ENCODE peak calls at places on chromosomes 11 and 22, in ten cellular contexts. Q is brain microvascular endothelial cell, H is naive B cell, R is dorsolateral prefrontal cortex, W is transverse colon, I is cardiac fibroblast, C is fibroblast of villous mesenchyme, P is thoracic aorta, J is endothelial cell, U is WTC11. Z is an unnamed sample.

GRCh38 chr11:118918128-118918685 is 7.5 kb downstream of the BCL9L start:
- DNase-seq in J (no peak), U (peak; percentile 60), H (no peak), P (no peak), W (peak; percentile 92), R (no peak), C (peak; percentile 96), I (peak; percentile 92), Q (peak; percentile 94), Z (peak; percentile 89)

GRCh38 chr11:64052436-64052835 is 16.7 kb downstream of the FLRT1 start:
- DNase-seq in C (no peak), U (no peak), I (no peak), P (no peak), W (no peak), R (no peak), H (no peak), J (no peak), Q (no peak), Z (no peak)

GRCh38 chr11:85307381-85307780 is 319.8 kb downstream of the DLG2 start:
- DNase-seq in W (no peak), C (no peak), I (no peak), U (no peak), P (no peak), R (no peak), J (no peak), Q (no peak), H (no peak), Z (peak; percentile 70)

GRCh38 chr11:101741479-101742175 is 157.8 kb upstream of the TRPC6 start:
- DNase-seq in J (no peak), H (no peak), P (no peak), Q (no peak), W (no peak), C (no peak), I (no peak), R (no peak), U (no peak), Z (no peak)

GRCh38 chr11:2537010-2537695 is 92.3 kb downstream of the KCNQ1 start:
- DNase-seq in H (no peak), J (no peak), R (no peak), C (no peak), W (no peak), P (no peak), Q (no peak), I (no peak), U (no peak), Z (no peak)

GRCh38 chr22:36736701-36737320 is 33.3 kb upstream of the CACNG2 start:
- DNase-seq in R (no peak), U (no peak), J (no peak), Q (no peak), I (no peak), W (no peak), C (no peak), H (no peak), P (no peak), Z (no peak)

GRCh38 chr11:134676516-134677287 is 264.7 kb upstream of the B3GAT1 start:
- DNase-seq in J (no peak), R (no peak), C (no peak), U (no peak), P (no peak), W (no peak), Q (no peak), I (no peak), H (no peak), Z (no peak)

GRCh38 chr11:56197367-56197766 is 20.9 kb downstream of the OR5J2 start:
- DNase-seq in I (no peak), J (no peak), W (no peak), P (no peak), R (no peak), Q (no peak), U (no peak), C (no peak), H (no peak), Z (no peak)

GRCh38 chr11:104700609-104701008 is 197.7 kb downstream of the CASP12 start:
- DNase-seq in H (no peak), U (no peak), R (no peak), Q (peak; percentile 62), W (no peak), C (peak; percentile 51), J (no peak), I (peak; percentile 57), P (no peak), Z (peak; percentile 13)

GRCh38 chr11:111452817-111453607 is 59.2 kb downstream of the BTG4 start:
- DNase-seq in W (no peak), C (no peak), U (no peak), I (no peak), P (no peak), R (no peak), H (no peak), J (no peak), Q (no peak), Z (no peak)

GRCh38 chr11:8775341-8776133 is 92.9 kb downstream of the RPL27A start:
- DNase-seq in H (no peak), J (no peak), P (no peak), C (no peak), I (no peak), W (no peak), Q (no peak), R (no peak), U (no peak), Z (peak; percentile 34)

GRCh38 chr11:118241191-118242098 is 10.7 kb downstream of the MPZL3 start:
- DNase-seq in U (no peak), I (peak; percentile 54), C (no peak), J (peak; percentile 38), Q (no peak), R (no peak), H (no peak), W (peak; percentile 43), P (no peak), Z (peak; percentile 66)

GRCh38 chr11:44976576-44976975 is 25.9 kb upstream of the TP53I11 start:
- DNase-seq in J (no peak), U (no peak), H (no peak), Q (no peak), P (no peak), W (peak; percentile 30), R (no peak), C (no peak), I (no peak), Z (no peak)

GRCh38 chr22:32378703-32379272 is 21.1 kb downstream of the RFPL3 start:
- DNase-seq in C (peak; percentile 24), U (peak; percentile 82), R (peak; percentile 68), W (peak; percentile 22), Q (peak; percentile 29), H (no peak), I (peak; percentile 41), P (no peak), J (peak; percentile 80), Z (peak; percentile 61)

GRCh38 chr11:134333312-134333711 is 1.5 kb downstream of the GLB1L2 start:
- DNase-seq in R (no peak), P (no peak), U (no peak), Q (no peak), C (no peak), W (no peak), J (no peak), I (no peak), H (no peak), Z (no peak)

GRCh38 chr11:126197277-126197939 is 14.0 kb downstream of the RPUSD4 start:
- DNase-seq in H (no peak), Q (peak; percentile 32), I (peak; percentile 55), C (peak; percentile 61), U (no peak), P (no peak), W (no peak), J (no peak), R (no peak), Z (no peak)

GRCh38 chr11:95592455-95592854 is 197.1 kb downstream of the FAM76B start:
- DNase-seq in Q (no peak), C (no peak), R (peak; percentile 28), H (no peak), J (no peak), U (peak; percentile 44), I (no peak), P (no peak), W (no peak), Z (no peak)

GRCh38 chr22:47355776-47356432 is 593.5 kb downstream of the TBC1D22A start:
- DNase-seq in C (no peak), I (no peak), W (no peak), P (no peak), Q (no peak), U (no peak), J (no peak), H (no peak), R (no peak), Z (no peak)

GRCh38 chr22:22999473-22999872 is 70.8 kb upstream of the GNAZ start:
- DNase-seq in P (no peak), H (no peak), I (peak; percentile 10), W (no peak), C (no peak), R (no peak), J (no peak), U (no peak), Q (no peak), Z (peak; percentile 10)

GRCh38 chr11:120078397-120078796 is 59.5 kb downstream of the TRIM29 start:
- DNase-seq in C (no peak), H (no peak), Q (no peak), J (no peak), W (no peak), P (no peak), U (no peak), I (no peak), R (no peak), Z (no peak)

GRCh38 chr22:22818861-22819855 is 68.5 kb upstream of the IGLL5 start:
- DNase-seq in P (no peak), R (no peak), H (no peak), J (no peak), I (no peak), W (peak; percentile 37), U (no peak), C (no peak), Q (no peak), Z (no peak)

GRCh38 chr11:126152586-126152985 is 58.9 kb downstream of the RPUSD4 start:
- DNase-seq in J (no peak), I (no peak), U (no peak), R (no peak), C (peak; percentile 48), Q (no peak), H (no peak), W (no peak), P (no peak), Z (no peak)

GRCh38 chr11:92765965-92766371 is 203.5 kb upstream of the MTNR1B start:
- DNase-seq in J (peak; percentile 76), H (no peak), U (peak; percentile 54), I (peak; percentile 9), P (no peak), W (no peak), C (peak; percentile 2), Q (peak; percentile 35), R (peak; percentile 35), Z (peak; percentile 49)

GRCh38 chr11:11578542-11578941 is 43.3 kb downstream of the GALNT18 start:
- DNase-seq in U (no peak), R (no peak), H (no peak), W (no peak), J (no peak), C (no peak), Q (no peak), I (no peak), P (no peak), Z (no peak)

GRCh38 chr22:42919199-42919598 is 62.1 kb upstream of the ARFGAP3 start:
- DNase-seq in R (no peak), P (no peak), J (no peak), W (no peak), I (peak; percentile 30), U (no peak), C (no peak), Q (no peak), H (no peak), Z (peak; percentile 50)

GRCh38 chr11:87266751-87267150 is 229.0 kb downstream of the TMEM135 start:
- DNase-seq in C (no peak), J (no peak), U (no peak), I (no peak), P (no peak), W (no peak), Q (no peak), H (no peak), R (no peak), Z (peak; percentile 6)

GRCh38 chr22:46085831-46086576 is 64.3 kb upstream of the PPARA start:
- DNase-seq in J (no peak), H (no peak), Q (no peak), P (no peak), W (peak; percentile 93), R (peak; percentile 32), C (peak; percentile 95), I (peak; percentile 88), U (no peak), Z (peak; percentile 86)

GRCh38 chr11:131894615-131895544 is 524.5 kb downstream of the NTM start:
- DNase-seq in P (no peak), W (no peak), Q (no peak), U (no peak), R (no peak), J (no peak), I (no peak), H (no peak), C (no peak), Z (no peak)